ENCODE peak calls at places on chromosome X, in six cellular contexts. One of them, this sample, is unnamed.

GRCh38 chrX:139949703-139950102 is 15.6 kb downstream of the CXorf66 start:
- DNase-seq in HCT116: no peak
- DNase-seq in HepG2: no peak
- DNase-seq in GM12878: no peak
- DNase-seq in H1: no peak
- DNase-seq in K562: no peak
- DNase-seq in this sample: no peak

GRCh38 chrX:133302775-133303445 is 84.8 kb upstream of the TFDP3 start:
- DNase-seq in HCT116: no peak
- DNase-seq in HepG2: no peak
- DNase-seq in GM12878: no peak
- DNase-seq in H1: no peak
- DNase-seq in K562: no peak
- DNase-seq in this sample: no peak

GRCh38 chrX:134886201-134886600 is 104.6 kb upstream of the SMIM10 start:
- DNase-seq in HCT116: peak; percentile 84
- DNase-seq in HepG2: peak; percentile 29
- DNase-seq in GM12878: no peak
- DNase-seq in H1: no peak
- DNase-seq in K562: no peak
- DNase-seq in this sample: no peak

GRCh38 chrX:11667286-11667685 is 1.6 kb upstream of the ARHGAP6 start:
- DNase-seq in HCT116: no peak
- DNase-seq in HepG2: no peak
- DNase-seq in GM12878: peak; percentile 23
- DNase-seq in H1: no peak
- DNase-seq in K562: no peak
- DNase-seq in this sample: no peak

GRCh38 chrX:71619193-71619592 is 882 bp upstream of the CXCR3 start:
- DNase-seq in HCT116: no peak
- DNase-seq in HepG2: no peak
- DNase-seq in GM12878: no peak
- DNase-seq in H1: no peak
- DNase-seq in K562: no peak
- DNase-seq in this sample: no peak

GRCh38 chrX:111265506-111265905 is 4.8 kb downstream of the CAPN6 start:
- DNase-seq in HCT116: no peak
- DNase-seq in HepG2: no peak
- DNase-seq in GM12878: no peak
- DNase-seq in H1: no peak
- DNase-seq in K562: no peak
- DNase-seq in this sample: no peak

GRCh38 chrX:97597954-97598353 is 714.2 kb downstream of the RPA4 start:
- DNase-seq in HCT116: no peak
- DNase-seq in HepG2: no peak
- DNase-seq in GM12878: no peak
- DNase-seq in H1: no peak
- DNase-seq in K562: no peak
- DNase-seq in this sample: peak; percentile 30

GRCh38 chrX:1534321-1535168 is 2.4 kb downstream of the P2RY8 start:
- DNase-seq in HCT116: no peak
- DNase-seq in HepG2: no peak
- DNase-seq in GM12878: no peak
- DNase-seq in H1: peak; percentile 60
- DNase-seq in K562: no peak
- DNase-seq in this sample: no peak

GRCh38 chrX:15468036-15468435 is 25.1 kb downstream of the PIR start:
- DNase-seq in HCT116: no peak
- DNase-seq in HepG2: no peak
- DNase-seq in GM12878: no peak
- DNase-seq in H1: no peak
- DNase-seq in K562: peak; percentile 15
- DNase-seq in this sample: no peak

GRCh38 chrX:72477787-72478186 is 94.9 kb downstream of the HDAC8 start:
- DNase-seq in HCT116: no peak
- DNase-seq in HepG2: no peak
- DNase-seq in GM12878: no peak
- DNase-seq in H1: no peak
- DNase-seq in K562: no peak
- DNase-seq in this sample: no peak

GRCh38 chrX:78329486-78329885 is 2.1 kb upstream of the CYSLTR1 start:
- DNase-seq in HCT116: no peak
- DNase-seq in HepG2: no peak
- DNase-seq in GM12878: no peak
- DNase-seq in H1: no peak
- DNase-seq in K562: no peak
- DNase-seq in this sample: no peak

GRCh38 chrX:41127476-41128192 is 42.4 kb downstream of the USP9X start:
- DNase-seq in HCT116: no peak
- DNase-seq in HepG2: no peak
- DNase-seq in GM12878: no peak
- DNase-seq in H1: no peak
- DNase-seq in K562: no peak
- DNase-seq in this sample: no peak

GRCh38 chrX:41133551-41133950 is 48.3 kb downstream of the USP9X start:
- DNase-seq in HCT116: no peak
- DNase-seq in HepG2: no peak
- DNase-seq in GM12878: no peak
- DNase-seq in H1: no peak
- DNase-seq in K562: no peak
- DNase-seq in this sample: no peak

GRCh38 chrX:41131766-41132165 is 46.5 kb downstream of the USP9X start:
- DNase-seq in HCT116: no peak
- DNase-seq in HepG2: no peak
- DNase-seq in GM12878: no peak
- DNase-seq in H1: no peak
- DNase-seq in K562: no peak
- DNase-seq in this sample: no peak

GRCh38 chrX:41128955-41129354 is 43.7 kb downstream of the USP9X start:
- DNase-seq in HCT116: no peak
- DNase-seq in HepG2: no peak
- DNase-seq in GM12878: no peak
- DNase-seq in H1: no peak
- DNase-seq in K562: no peak
- DNase-seq in this sample: no peak
- TF ChIP-seq YY1 in HCT116: no peak
- TF ChIP-seq YY1 in HepG2: no peak
- TF ChIP-seq YY1 in GM12878: no peak
- TF ChIP-seq YY1 in H1: no peak
- TF ChIP-seq YY1 in K562: no peak
- TF ChIP-seq YY1 in this sample: no peak

GRCh38 chrX:20361890-20362262 is 95.2 kb upstream of the RPS6KA3 start:
- DNase-seq in HCT116: no peak
- DNase-seq in HepG2: peak; percentile 72
- DNase-seq in GM12878: no peak
- DNase-seq in H1: no peak
- DNase-seq in K562: no peak
- DNase-seq in this sample: peak; percentile 28
- H3K4me3 ChIP-seq in HCT116: no peak overlapping the region
- H3K4me3 ChIP-seq in HepG2: peak overlapping the region; percentile 64
- H3K4me3 ChIP-seq in GM12878: no peak overlapping the region
- H3K4me3 ChIP-seq in H1: no peak overlapping the region
- H3K4me3 ChIP-seq in K562: no peak overlapping the region
- H3K4me3 ChIP-seq in this sample: no peak overlapping the region

GRCh38 chrX:19795289-19795688 is 92.1 kb downstream of the SH3KBP1 start:
- DNase-seq in HCT116: no peak
- DNase-seq in HepG2: no peak
- DNase-seq in GM12878: no peak
- DNase-seq in H1: no peak
- DNase-seq in K562: no peak
- DNase-seq in this sample: no peak

GRCh38 chrX:19804168-19804567 is 83.2 kb downstream of the SH3KBP1 start:
- DNase-seq in HCT116: no peak
- DNase-seq in HepG2: no peak
- DNase-seq in GM12878: no peak
- DNase-seq in H1: no peak
- DNase-seq in K562: no peak
- DNase-seq in this sample: no peak

GRCh38 chrX:19800821-19801220 is 86.6 kb downstream of the SH3KBP1 start:
- DNase-seq in HCT116: no peak
- DNase-seq in HepG2: no peak
- DNase-seq in GM12878: no peak
- DNase-seq in H1: no peak
- DNase-seq in K562: peak; percentile 5
- DNase-seq in this sample: no peak

GRCh38 chrX:19798423-19798822 is 89.0 kb downstream of the SH3KBP1 start:
- DNase-seq in HCT116: no peak
- DNase-seq in HepG2: no peak
- DNase-seq in GM12878: no peak
- DNase-seq in H1: no peak
- DNase-seq in K562: no peak
- DNase-seq in this sample: no peak

DNA sequence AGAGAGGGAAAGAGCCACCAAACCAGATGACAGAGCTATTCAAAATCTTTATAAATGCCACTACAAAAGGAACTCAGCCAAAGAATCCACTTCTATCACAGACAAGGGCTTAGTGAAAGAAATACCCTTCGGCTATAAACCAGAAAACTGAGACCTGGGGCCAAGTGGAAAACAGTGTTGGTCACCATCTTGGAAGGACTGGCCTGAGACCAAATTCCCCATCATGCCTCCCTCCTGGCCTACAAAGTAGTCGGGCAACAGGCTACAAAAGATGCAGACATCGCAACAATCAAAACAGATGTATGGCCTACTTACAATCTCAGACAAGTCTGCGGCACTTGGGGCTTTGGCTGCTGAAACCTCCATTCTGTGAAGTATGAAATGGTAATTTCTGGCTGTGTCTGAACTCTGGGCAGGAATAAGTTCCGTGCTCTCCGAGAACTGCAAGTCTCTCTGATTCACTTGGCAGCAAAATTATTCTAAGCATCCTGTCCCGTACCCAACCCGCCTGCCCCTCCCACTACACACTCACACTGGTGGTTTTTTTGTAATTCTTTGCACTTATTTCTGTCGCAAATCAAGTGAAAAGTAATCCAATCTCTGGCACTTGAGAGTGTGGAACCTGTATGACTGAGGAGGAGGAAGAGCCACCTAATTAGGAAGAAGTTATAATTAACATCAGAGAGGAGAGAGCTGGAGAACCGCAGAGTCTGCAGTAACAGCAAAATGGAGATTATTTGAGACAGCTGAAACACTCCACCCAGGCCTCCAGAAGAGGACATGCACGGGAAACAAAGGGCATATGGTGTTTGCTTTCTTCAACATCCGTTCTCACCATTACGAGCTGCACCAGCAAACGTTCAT is 87.8 kb downstream of the SH3KBP1 start:
- DNase-seq in HCT116: no peak
- DNase-seq in HepG2: no peak
- DNase-seq in GM12878: no peak
- DNase-seq in H1: no peak
- DNase-seq in K562: no peak
- DNase-seq in this sample: no peak
- TF ChIP-seq ZNF274 in HCT116: no peak
- TF ChIP-seq ZNF274 in HepG2: no peak
- TF ChIP-seq ZNF274 in GM12878: no peak
- TF ChIP-seq ZNF274 in H1: no peak
- TF ChIP-seq ZNF274 in K562: no peak
- TF ChIP-seq ZNF274 in this sample: no peak

DNA sequence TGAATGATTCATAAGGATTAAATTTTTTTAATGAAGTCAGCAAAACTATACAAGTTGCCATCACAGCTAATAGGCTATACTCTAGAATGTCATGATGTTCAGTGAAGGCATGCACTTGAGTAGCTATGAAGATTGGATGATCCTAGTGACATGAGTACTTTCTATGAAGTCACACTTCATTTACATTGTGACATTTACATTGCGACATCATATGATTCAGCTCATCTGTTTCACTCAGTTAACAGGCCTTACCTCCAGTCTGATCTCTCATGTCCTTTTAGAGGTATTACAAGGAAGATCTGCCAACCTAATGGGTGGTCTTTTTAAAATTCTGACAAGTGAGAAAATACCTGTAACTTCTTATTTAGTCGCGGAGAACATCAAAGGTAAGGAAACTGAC is 82.8 kb upstream of the FGF13 start:
- DNase-seq in HCT116: no peak
- DNase-seq in HepG2: no peak
- DNase-seq in GM12878: no peak
- DNase-seq in H1: no peak
- DNase-seq in K562: no peak
- DNase-seq in this sample: no peak
- TF ChIP-seq YY1 in HCT116: no peak
- TF ChIP-seq YY1 in HepG2: no peak
- TF ChIP-seq YY1 in GM12878: no peak
- TF ChIP-seq YY1 in H1: no peak
- TF ChIP-seq YY1 in K562: no peak
- TF ChIP-seq YY1 in this sample: no peak

GRCh38 chrX:101191217-101191750 is 28.3 kb upstream of the DRP2 start:
- DNase-seq in HCT116: no peak
- DNase-seq in HepG2: no peak
- DNase-seq in GM12878: no peak
- DNase-seq in H1: peak; percentile 64
- DNase-seq in K562: peak; percentile 86
- DNase-seq in this sample: no peak
- H3K4me3 ChIP-seq in HCT116: no peak overlapping the region
- H3K4me3 ChIP-seq in HepG2: no peak overlapping the region
- H3K4me3 ChIP-seq in GM12878: no peak overlapping the region
- H3K4me3 ChIP-seq in H1: peak overlapping the region; percentile 32
- H3K4me3 ChIP-seq in K562: peak overlapping the region; percentile 27
- H3K4me3 ChIP-seq in this sample: no peak overlapping the region

GRCh38 chrX:155086202-155086840 is 15.0 kb downstream of the BRCC3 start:
- DNase-seq in HCT116: peak; percentile 31
- DNase-seq in HepG2: peak; percentile 21
- DNase-seq in GM12878: no peak
- DNase-seq in H1: peak; percentile 63
- DNase-seq in K562: peak; percentile 53
- DNase-seq in this sample: peak; percentile 18
- TF ChIP-seq ZNF274 in HCT116: no peak
- TF ChIP-seq ZNF274 in HepG2: no peak
- TF ChIP-seq ZNF274 in GM12878: no peak
- TF ChIP-seq ZNF274 in H1: no peak
- TF ChIP-seq ZNF274 in K562: no peak
- TF ChIP-seq ZNF274 in this sample: no peak

DNA sequence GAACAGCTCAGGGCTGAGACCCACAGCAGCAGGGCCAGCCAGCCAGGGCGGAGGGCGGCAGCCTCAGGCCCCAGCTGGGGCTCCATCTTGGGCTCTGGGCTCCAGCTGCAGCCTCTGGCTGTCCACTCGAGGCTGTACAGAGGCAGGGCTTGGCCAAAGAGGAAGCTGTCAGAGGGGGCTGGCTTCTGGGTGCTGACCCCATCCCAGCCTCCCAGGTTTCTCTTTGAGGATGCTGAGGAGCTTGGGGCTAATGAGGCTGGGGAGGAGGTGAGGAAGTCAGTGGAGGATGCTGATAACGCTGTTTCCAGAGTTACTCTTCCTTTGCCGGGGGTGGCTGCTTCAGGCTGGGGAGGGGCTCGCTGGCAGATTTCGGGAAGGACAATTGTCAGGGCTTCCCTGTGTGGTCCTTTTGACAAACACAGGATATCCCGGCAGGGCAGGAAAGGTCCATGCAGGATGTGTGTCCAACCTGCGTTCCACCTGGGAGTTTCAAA is at the start of gene DIPK2B:
- DNase-seq in HCT116: no peak
- DNase-seq in HepG2: no peak
- DNase-seq in GM12878: no peak
- DNase-seq in H1: no peak
- DNase-seq in K562: no peak
- DNase-seq in this sample: no peak
- TF ChIP-seq YY1 in HCT116: no peak
- TF ChIP-seq YY1 in HepG2: no peak
- TF ChIP-seq YY1 in GM12878: no peak
- TF ChIP-seq YY1 in H1: no peak
- TF ChIP-seq YY1 in K562: no peak
- TF ChIP-seq YY1 in this sample: no peak

GRCh38 chrX:13152511-13152868 is 108.1 kb upstream of the FAM9C start:
- DNase-seq in HCT116: no peak
- DNase-seq in HepG2: no peak
- DNase-seq in GM12878: no peak
- DNase-seq in H1: no peak
- DNase-seq in K562: no peak
- DNase-seq in this sample: no peak
- H3K4me3 ChIP-seq in HCT116: no peak overlapping the region
- H3K4me3 ChIP-seq in HepG2: no peak overlapping the region
- H3K4me3 ChIP-seq in GM12878: no peak overlapping the region
- H3K4me3 ChIP-seq in H1: peak overlapping the region; percentile 10
- H3K4me3 ChIP-seq in K562: no peak overlapping the region
- H3K4me3 ChIP-seq in this sample: no peak overlapping the region